ENCODE peak calls at places on chromosome 10, in ten cellular contexts. One of them, this sample, is unnamed.

GRCh38 chr10:24503627-24504320 is 219.9 kb downstream of the ARHGAP21 start:
- DNase-seq in A549: peak; percentile 75
- DNase-seq in adrenal gland: peak; percentile 33
- DNase-seq in tibial nerve: peak; percentile 51
- DNase-seq in HCT116: peak; percentile 48
- DNase-seq in prostate gland: peak; percentile 46
- DNase-seq in transverse colon: peak; percentile 65
- DNase-seq in right lobe of liver: no peak
- DNase-seq in NB4: peak; percentile 53
- DNase-seq in ovary: no peak
- DNase-seq in this sample: peak; percentile 24

GRCh38 chr10:13146383-13146782 is 15.0 kb upstream of the MCM10 start:
- DNase-seq in tibial nerve: no peak
- DNase-seq in NB4: no peak
- DNase-seq in A549: peak; percentile 14
- DNase-seq in HCT116: no peak
- DNase-seq in prostate gland: no peak
- DNase-seq in adrenal gland: no peak
- DNase-seq in transverse colon: no peak
- DNase-seq in ovary: no peak
- DNase-seq in right lobe of liver: no peak
- DNase-seq in this sample: no peak

GRCh38 chr10:44925224-44925623 is 14.1 kb downstream of the TMEM72 start:
- DNase-seq in right lobe of liver: no peak
- DNase-seq in NB4: peak; percentile 84
- DNase-seq in prostate gland: no peak
- DNase-seq in tibial nerve: no peak
- DNase-seq in transverse colon: no peak
- DNase-seq in HCT116: no peak
- DNase-seq in A549: peak; percentile 30
- DNase-seq in ovary: no peak
- DNase-seq in adrenal gland: peak; percentile 11
- DNase-seq in this sample: no peak

GRCh38 chr10:27558612-27559020 is 54.5 kb downstream of the RAB18 start:
- DNase-seq in NB4: peak; percentile 55
- DNase-seq in transverse colon: peak; percentile 58
- DNase-seq in A549: peak; percentile 67
- DNase-seq in tibial nerve: peak; percentile 49
- DNase-seq in ovary: peak; percentile 60
- DNase-seq in prostate gland: peak; percentile 26
- DNase-seq in HCT116: peak; percentile 58
- DNase-seq in adrenal gland: peak; percentile 57
- DNase-seq in right lobe of liver: no peak
- DNase-seq in this sample: peak; percentile 31

GRCh38 chr10:48444266-48444665 is 137.8 kb downstream of the MAPK8 start:
- DNase-seq in HCT116: peak; percentile 12
- DNase-seq in A549: peak; percentile 57
- DNase-seq in NB4: peak; percentile 70
- DNase-seq in tibial nerve: no peak
- DNase-seq in prostate gland: no peak
- DNase-seq in ovary: no peak
- DNase-seq in transverse colon: no peak
- DNase-seq in right lobe of liver: no peak
- DNase-seq in adrenal gland: no peak
- DNase-seq in this sample: no peak

GRCh38 chr10:62374862-62375710 is 917 bp downstream of the ZNF365 start:
- DNase-seq in prostate gland: no peak
- DNase-seq in HCT116: no peak
- DNase-seq in A549: peak; percentile 29
- DNase-seq in adrenal gland: no peak
- DNase-seq in tibial nerve: no peak
- DNase-seq in right lobe of liver: no peak
- DNase-seq in ovary: no peak
- DNase-seq in NB4: no peak
- DNase-seq in transverse colon: no peak
- DNase-seq in this sample: no peak

GRCh38 chr10:6013413-6014192 is 36.3 kb upstream of the IL15RA start:
- DNase-seq in ovary: no peak
- DNase-seq in HCT116: no peak
- DNase-seq in A549: no peak
- DNase-seq in transverse colon: no peak
- DNase-seq in adrenal gland: no peak
- DNase-seq in prostate gland: no peak
- DNase-seq in NB4: no peak
- DNase-seq in tibial nerve: no peak
- DNase-seq in right lobe of liver: no peak
- DNase-seq in this sample: no peak

GRCh38 chr10:3737811-3738311 is 47.1 kb downstream of the KLF6 start:
- DNase-seq in prostate gland: no peak
- DNase-seq in HCT116: no peak
- DNase-seq in adrenal gland: no peak
- DNase-seq in NB4: no peak
- DNase-seq in A549: no peak
- DNase-seq in right lobe of liver: no peak
- DNase-seq in transverse colon: no peak
- DNase-seq in ovary: no peak
- DNase-seq in tibial nerve: no peak
- DNase-seq in this sample: no peak

DNA sequence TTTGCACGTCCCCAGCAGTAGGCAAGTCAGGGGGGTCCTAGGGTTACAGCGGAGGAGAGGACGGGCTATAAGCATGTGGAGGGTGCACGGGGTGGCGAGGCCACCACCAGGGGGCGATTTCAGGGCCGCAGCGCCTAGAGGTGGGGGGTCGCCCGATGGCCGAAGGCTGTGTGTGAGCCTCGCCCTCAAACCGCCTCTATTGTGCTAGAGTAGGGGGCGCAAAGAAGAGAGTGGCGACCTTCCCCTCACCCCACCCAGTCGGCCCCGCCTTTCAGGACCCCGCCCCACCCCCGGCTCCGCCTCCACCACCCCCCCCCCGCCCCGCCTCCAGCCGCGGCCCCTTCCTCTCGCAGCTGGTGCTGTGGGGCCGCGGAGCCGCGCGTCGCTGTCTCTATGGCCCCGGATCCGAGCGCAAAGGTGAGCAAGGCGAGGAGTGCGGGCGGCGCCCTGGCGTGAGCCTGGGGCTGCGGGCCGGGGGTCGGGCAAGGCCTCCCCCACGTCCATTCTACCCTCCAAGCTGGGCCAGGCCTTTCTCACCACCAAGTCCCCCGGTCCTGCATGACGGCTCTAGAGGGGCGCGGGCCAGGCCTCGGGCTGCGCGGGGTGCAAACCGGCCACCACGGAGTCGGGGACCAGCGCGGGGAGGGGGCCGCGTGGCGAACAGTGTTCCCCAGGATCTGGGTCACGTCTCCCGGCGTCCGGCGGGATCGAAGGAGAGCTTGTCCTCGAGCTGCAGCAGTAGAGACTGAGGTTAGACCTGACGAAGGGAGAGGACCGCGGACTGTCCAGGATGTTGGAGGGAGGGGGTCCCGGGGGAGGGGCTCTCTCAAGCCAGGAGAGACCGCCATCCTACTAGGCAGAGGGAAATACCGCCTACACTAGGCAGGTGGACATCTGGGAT is at the start of gene SEMA4G:
- DNase-seq in ovary: peak; percentile 76
- DNase-seq in A549: peak; percentile 44
- DNase-seq in prostate gland: peak; percentile 34
- DNase-seq in right lobe of liver: peak; percentile 69
- DNase-seq in NB4: peak; percentile 57
- DNase-seq in tibial nerve: peak; percentile 29
- DNase-seq in HCT116: peak; percentile 21
- DNase-seq in transverse colon: peak; percentile 59
- DNase-seq in adrenal gland: no peak
- DNase-seq in this sample: peak; percentile 78
- TF ChIP-seq POLR2A in ovary: no peak
- TF ChIP-seq POLR2A in A549: no peak
- TF ChIP-seq POLR2A in prostate gland: no peak
- TF ChIP-seq POLR2A in right lobe of liver: no peak
- TF ChIP-seq POLR2A in NB4: no peak
- TF ChIP-seq POLR2A in tibial nerve: no peak
- TF ChIP-seq POLR2A in HCT116: no peak
- TF ChIP-seq POLR2A in transverse colon: peak; percentile 33
- TF ChIP-seq POLR2A in adrenal gland: no peak
- TF ChIP-seq POLR2A in this sample: no peak

DNA sequence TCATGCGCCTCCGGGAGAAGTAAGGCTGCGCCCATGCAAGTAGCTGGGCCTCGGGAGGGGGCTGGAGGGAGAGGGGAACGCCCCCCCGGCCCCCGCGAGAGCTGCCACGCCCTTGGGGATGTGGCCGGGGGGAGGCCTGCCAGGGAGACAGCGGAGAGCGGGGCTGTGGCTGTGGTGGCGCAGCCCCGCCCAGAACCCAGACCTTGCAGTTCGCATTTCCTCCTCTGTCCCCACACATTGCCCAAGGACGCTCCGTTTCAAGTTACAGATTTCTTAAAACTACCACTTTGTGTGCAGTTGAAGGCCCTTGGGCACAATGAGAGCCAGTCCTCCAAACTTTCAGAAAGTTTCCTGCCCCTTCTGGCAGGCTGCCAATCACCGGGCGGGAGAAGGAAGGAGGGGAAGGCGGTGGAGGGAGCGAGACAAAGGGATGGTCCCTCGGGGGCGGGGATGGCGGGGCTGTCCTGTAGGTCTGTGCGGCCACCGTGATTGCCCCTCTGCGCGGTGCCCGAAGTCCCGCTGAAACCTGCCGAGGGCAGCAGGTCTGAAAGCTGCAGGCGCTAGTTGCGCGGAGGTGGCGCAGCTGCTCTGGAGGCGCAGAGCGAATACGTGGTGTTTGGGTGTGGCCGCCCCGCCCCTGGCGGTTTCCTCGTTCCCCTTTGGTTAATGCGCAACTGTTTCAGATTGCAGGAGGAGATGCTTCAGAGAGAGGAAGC is 2.1 kb downstream of the VIM start:
- DNase-seq in tibial nerve: peak; percentile 72
- DNase-seq in prostate gland: peak; percentile 74
- DNase-seq in ovary: peak; percentile 83
- DNase-seq in adrenal gland: peak; percentile 85
- DNase-seq in A549: peak; percentile 91
- DNase-seq in right lobe of liver: peak; percentile 84
- DNase-seq in HCT116: peak; percentile 89
- DNase-seq in transverse colon: peak; percentile 93
- DNase-seq in NB4: peak; percentile 89
- DNase-seq in this sample: no peak
- TF ChIP-seq POLR2A in tibial nerve: no peak
- TF ChIP-seq POLR2A in prostate gland: no peak
- TF ChIP-seq POLR2A in ovary: peak; percentile 9
- TF ChIP-seq POLR2A in adrenal gland: peak; percentile 50
- TF ChIP-seq POLR2A in A549: peak; percentile 18
- TF ChIP-seq POLR2A in right lobe of liver: peak; percentile 36
- TF ChIP-seq POLR2A in HCT116: no peak
- TF ChIP-seq POLR2A in transverse colon: peak; percentile 75
- TF ChIP-seq POLR2A in NB4: no peak
- TF ChIP-seq POLR2A in this sample: peak; percentile 32

GRCh38 chr10:101995451-101996063 is 60.4 kb downstream of the ARMH3 start:
- DNase-seq in NB4: no peak
- DNase-seq in A549: no peak
- DNase-seq in ovary: no peak
- DNase-seq in right lobe of liver: no peak
- DNase-seq in tibial nerve: no peak
- DNase-seq in HCT116: no peak
- DNase-seq in transverse colon: no peak
- DNase-seq in adrenal gland: no peak
- DNase-seq in prostate gland: no peak
- DNase-seq in this sample: no peak

GRCh38 chr10:102003541-102003940 is 52.4 kb downstream of the ARMH3 start:
- DNase-seq in tibial nerve: no peak
- DNase-seq in prostate gland: no peak
- DNase-seq in A549: no peak
- DNase-seq in NB4: peak; percentile 40
- DNase-seq in transverse colon: no peak
- DNase-seq in HCT116: no peak
- DNase-seq in adrenal gland: no peak
- DNase-seq in ovary: no peak
- DNase-seq in right lobe of liver: no peak
- DNase-seq in this sample: no peak

GRCh38 chr10:101997803-101998202 is 58.2 kb downstream of the ARMH3 start:
- DNase-seq in prostate gland: no peak
- DNase-seq in right lobe of liver: no peak
- DNase-seq in A549: no peak
- DNase-seq in ovary: no peak
- DNase-seq in tibial nerve: no peak
- DNase-seq in HCT116: no peak
- DNase-seq in adrenal gland: no peak
- DNase-seq in NB4: no peak
- DNase-seq in transverse colon: no peak
- DNase-seq in this sample: no peak

GRCh38 chr10:102004376-102004775 is 51.6 kb downstream of the ARMH3 start:
- DNase-seq in adrenal gland: no peak
- DNase-seq in right lobe of liver: no peak
- DNase-seq in A549: no peak
- DNase-seq in ovary: no peak
- DNase-seq in tibial nerve: no peak
- DNase-seq in NB4: peak; percentile 39
- DNase-seq in HCT116: no peak
- DNase-seq in transverse colon: no peak
- DNase-seq in prostate gland: no peak
- DNase-seq in this sample: no peak

DNA sequence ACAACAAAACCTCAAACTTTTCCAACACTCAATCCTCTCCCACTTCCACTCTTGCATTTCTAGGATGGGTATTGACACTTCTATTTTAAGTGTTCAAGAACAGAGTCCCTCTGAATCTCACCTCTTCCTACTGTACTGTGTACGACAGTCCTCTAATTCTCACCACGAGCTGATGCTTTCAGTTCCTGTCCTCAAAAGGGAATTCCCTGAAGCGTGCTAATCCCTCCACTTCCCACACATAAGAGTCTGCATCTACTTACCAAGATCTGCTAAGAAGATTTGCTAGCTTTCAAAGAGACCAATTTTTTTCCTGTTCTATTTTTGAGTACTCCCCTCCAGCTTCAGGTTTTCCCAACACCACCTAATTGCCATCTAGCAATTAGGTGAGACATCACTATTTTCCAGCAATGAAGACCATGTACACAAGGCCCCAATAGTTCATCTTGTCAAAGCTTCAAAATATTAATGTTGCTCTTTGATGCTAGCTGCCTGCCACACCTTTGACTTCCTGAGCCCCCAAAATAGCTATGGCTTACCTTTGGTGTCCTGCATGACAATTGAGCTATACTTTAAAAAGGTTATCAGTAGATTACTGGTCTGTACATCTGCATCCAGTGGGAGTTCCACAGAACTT is 54.4 kb downstream of the ARMH3 start:
- DNase-seq in A549: no peak
- DNase-seq in HCT116: no peak
- DNase-seq in ovary: no peak
- DNase-seq in tibial nerve: no peak
- DNase-seq in adrenal gland: no peak
- DNase-seq in prostate gland: no peak
- DNase-seq in transverse colon: no peak
- DNase-seq in NB4: no peak
- DNase-seq in right lobe of liver: no peak
- DNase-seq in this sample: no peak
- TF ChIP-seq POLR2A in A549: no peak
- TF ChIP-seq POLR2A in HCT116: no peak
- TF ChIP-seq POLR2A in ovary: no peak
- TF ChIP-seq POLR2A in tibial nerve: no peak
- TF ChIP-seq POLR2A in adrenal gland: no peak
- TF ChIP-seq POLR2A in prostate gland: no peak
- TF ChIP-seq POLR2A in transverse colon: no peak
- TF ChIP-seq POLR2A in NB4: no peak
- TF ChIP-seq POLR2A in right lobe of liver: no peak
- TF ChIP-seq POLR2A in this sample: no peak

GRCh38 chr10:125822878-125823662 is at the start of the genes BCCIP and UROS:
- DNase-seq in prostate gland: peak; percentile 81
- DNase-seq in HCT116: peak; percentile 88
- DNase-seq in A549: peak; percentile 93
- DNase-seq in NB4: peak; percentile 93
- DNase-seq in transverse colon: peak; percentile 92
- DNase-seq in tibial nerve: peak; percentile 84
- DNase-seq in adrenal gland: peak; percentile 89
- DNase-seq in ovary: peak; percentile 92
- DNase-seq in right lobe of liver: peak; percentile 94
- DNase-seq in this sample: peak; percentile 87
- TF ChIP-seq POLR2A in prostate gland: peak; percentile 45
- TF ChIP-seq POLR2A in HCT116: peak; percentile 94
- TF ChIP-seq POLR2A in A549: peak; percentile 86
- TF ChIP-seq POLR2A in NB4: peak; percentile 83
- TF ChIP-seq POLR2A in transverse colon: peak; percentile 68
- TF ChIP-seq POLR2A in tibial nerve: no peak
- TF ChIP-seq POLR2A in adrenal gland: peak; percentile 29
- TF ChIP-seq POLR2A in ovary: peak; percentile 49
- TF ChIP-seq POLR2A in right lobe of liver: peak; percentile 63
- TF ChIP-seq POLR2A in this sample: peak; percentile 76

This sample was measured in GM12891.